ENCODE peak calls at places on chromosomes 13 and 19, in eight cellular contexts. Y is neural progenitor cell, T is omental fat pad, D is upper lobe of left lung, J is WTC11, K is glutamatergic neuron, E is H9, B is nephron progenitor cell. G is an unnamed sample.

GRCh38 chr19:3528080-3528479 is 10.9 kb upstream of the TEKTIP1 start:
- DNase-seq in Y (no peak), T (no peak), D (no peak), J (no peak), K (no peak), E (no peak), B (no peak), G (no peak)

GRCh38 chr19:52665529-52665928 is 27.4 kb upstream of the ZNF83 start:
- DNase-seq in Y (no peak), T (no peak), D (no peak), J (no peak), K (no peak), E (no peak), B (no peak), G (no peak)

GRCh38 chr19:45958763-45959516 is 14.7 kb downstream of the NOVA2 start:
- DNase-seq in Y (no peak), T (no peak), D (peak; percentile 30), J (no peak), K (no peak), E (no peak), B (no peak), G (no peak)

GRCh38 chr13:98512774-98513327 is 64.1 kb downstream of the STK24 start:
- DNase-seq in Y (no peak), T (no peak), D (no peak), J (no peak), K (no peak), E (peak; percentile 14), B (no peak), G (no peak)

GRCh38 chr13:40657961-40658360 is 8.5 kb downstream of the FOXO1 start:
- DNase-seq in Y (no peak), T (no peak), D (no peak), J (no peak), K (no peak), E (no peak), B (no peak), G (no peak)

GRCh38 chr13:31699650-31700049 is 39.7 kb upstream of the RXFP2 start:
- DNase-seq in Y (peak; percentile 67), T (no peak), D (no peak), J (peak; percentile 12), K (no peak), E (peak; percentile 33), B (no peak), G (no peak)

GRCh38 chr13:99605417-99606321 is 104.4 kb downstream of the TM9SF2 start:
- DNase-seq in Y (peak; percentile 70), T (no peak), D (peak; percentile 61), J (peak; percentile 60), K (peak; percentile 44), E (peak; percentile 80), B (peak; percentile 29), G (peak; percentile 46)

GRCh38 chr13:61286148-61286745 is 129.4 kb downstream of the PCDH20 start:
- DNase-seq in Y (peak; percentile 53), T (no peak), D (no peak), J (peak; percentile 54), K (peak; percentile 52), E (peak; percentile 53), B (no peak), G (no peak)

GRCh38 chr19:42422576-42423461 is 4.4 kb downstream of the LIPE start:
- DNase-seq in Y (no peak), T (no peak), D (no peak), J (peak; percentile 66), K (peak; percentile 80), E (peak; percentile 45), B (peak; percentile 72), G (peak; percentile 61)

GRCh38 chr19:13817615-13818371 is 22.6 kb downstream of the ZSWIM4 start:
- DNase-seq in Y (peak; percentile 94), T (no peak), D (peak; percentile 87), J (peak; percentile 97), K (peak; percentile 46), E (peak; percentile 100), B (peak; percentile 75), G (no peak)

GRCh38 chr13:109146912-109147624 is 517.7 kb downstream of the MYO16 start:
- DNase-seq in Y (no peak), T (no peak), D (no peak), J (no peak), K (no peak), E (no peak), B (no peak), G (no peak)

GRCh38 chr19:10643968-10644290 is 10.2 kb upstream of the ILF3 start:
- DNase-seq in Y (no peak), T (no peak), D (no peak), J (no peak), K (no peak), E (no peak), B (no peak), G (no peak)

GRCh38 chr19:41707502-41707812 is 969 bp upstream of the CEACAM5 start:
- DNase-seq in Y (no peak), T (no peak), D (peak; percentile 21), J (peak; percentile 24), K (no peak), E (no peak), B (no peak), G (peak; percentile 9)

GRCh38 chr13:45206340-45206739 is 5.5 kb upstream of the KCTD4 start:
- DNase-seq in Y (no peak), T (no peak), D (no peak), J (no peak), K (no peak), E (no peak), B (no peak), G (no peak)

GRCh38 chr19:11558881-11559828 is at the start of gene ELOF1:
- DNase-seq in Y (peak; percentile 99), T (peak; percentile 83), D (peak; percentile 99), J (peak; percentile 98), K (peak; percentile 99), E (peak; percentile 99), B (peak; percentile 97), G (peak; percentile 88)

GRCh38 chr13:60758637-60759036 is 361.6 kb downstream of the TDRD3 start:
- DNase-seq in Y (no peak), T (no peak), D (no peak), J (no peak), K (no peak), E (no peak), B (no peak), G (no peak)

GRCh38 chr13:94542917-94543316 is 53.0 kb downstream of the TGDS start:
- DNase-seq in Y (no peak), T (no peak), D (no peak), J (no peak), K (no peak), E (no peak), B (no peak), G (no peak)

GRCh38 chr13:59776924-59777690 is 386.6 kb downstream of the DIAPH3 start:
- DNase-seq in Y (no peak), T (no peak), D (no peak), J (no peak), K (no peak), E (no peak), B (no peak), G (no peak)

GRCh38 chr13:65966991-65967451 is 1263.1 kb downstream of the PCDH9 start:
- DNase-seq in Y (peak; percentile 53), T (no peak), D (no peak), J (no peak), K (no peak), E (peak; percentile 48), B (no peak), G (no peak)
- TF ChIP-seq CTCF in Y (peak; percentile 61), T (no peak), D (no peak), J (peak; percentile 43), K (peak; percentile 46), E (peak; percentile 82), B (peak; percentile 28), G (no peak)

DNA sequence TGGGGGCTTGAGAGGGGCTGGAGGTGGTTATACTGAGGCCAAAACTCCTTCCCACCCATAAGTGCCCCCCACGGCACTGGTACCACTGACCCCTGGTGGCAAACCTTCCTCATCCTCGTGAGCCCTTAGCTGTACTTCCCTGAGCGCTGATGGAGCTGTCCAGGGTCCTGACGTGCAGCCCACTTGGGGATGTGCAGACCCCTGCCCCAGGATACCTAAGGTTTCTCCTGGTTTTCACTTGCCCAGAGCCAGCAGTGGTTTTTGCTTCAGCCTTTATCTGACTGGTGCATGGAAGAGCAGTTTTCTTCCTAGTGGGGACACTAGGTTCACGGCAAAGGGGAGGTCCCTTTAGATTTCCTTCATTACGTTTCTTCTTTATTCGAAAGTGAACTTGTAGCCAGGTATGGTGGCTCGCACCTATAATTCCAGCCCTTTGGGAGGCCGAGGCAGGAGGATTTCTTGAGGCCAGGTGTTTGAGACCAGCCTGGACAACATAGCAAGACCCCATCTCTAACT is 28.7 kb upstream of the KCTD15 start:
- DNase-seq in Y (peak; percentile 92), T (no peak), D (no peak), J (peak; percentile 91), K (no peak), E (peak; percentile 82), B (peak; percentile 98), G (no peak)
- TF ChIP-seq CTCF in Y (peak; percentile 69), T (no peak), D (no peak), J (no peak), K (no peak), E (peak; percentile 71), B (peak; percentile 56), G (no peak)

DNA sequence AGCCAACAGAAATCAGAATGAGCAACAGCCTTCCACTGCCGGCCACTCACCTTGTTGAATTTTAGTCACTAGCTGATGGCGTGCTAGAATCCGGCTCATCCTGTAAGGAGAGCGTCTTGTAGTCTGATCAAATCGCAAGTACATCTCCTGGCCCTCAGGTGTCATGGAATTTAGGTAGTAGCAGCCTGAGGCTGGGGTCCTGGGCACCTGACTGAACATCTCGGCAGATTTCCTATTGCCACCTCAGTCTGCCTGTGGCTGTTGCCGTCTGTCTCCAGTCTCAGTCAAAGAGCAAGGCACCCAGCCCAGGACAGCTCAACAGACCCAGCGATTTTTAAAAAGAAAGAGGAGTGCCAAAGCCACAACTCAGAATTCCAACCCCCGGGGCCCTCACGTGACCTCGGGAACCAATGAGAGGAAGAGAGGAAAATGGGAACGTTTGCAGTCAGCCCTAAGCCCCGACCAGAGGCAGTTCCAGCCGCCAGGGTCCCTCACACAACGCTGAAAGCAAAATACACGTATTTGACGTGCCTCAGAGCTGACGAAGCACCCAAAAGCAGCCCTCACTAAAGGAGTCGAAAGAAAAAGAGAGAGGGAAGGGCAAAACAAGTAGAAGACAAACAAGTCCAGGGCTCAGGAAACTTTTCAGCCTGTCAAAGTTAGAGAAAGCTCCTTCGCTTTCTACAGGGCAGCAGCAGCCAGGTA is at the start of gene STARD13:
- DNase-seq in Y (peak; percentile 91), T (peak; percentile 91), D (peak; percentile 93), J (peak; percentile 86), K (peak; percentile 81), E (peak; percentile 95), B (peak; percentile 79), G (no peak)
- TF ChIP-seq CTCF in Y (peak; percentile 28), T (no peak), D (no peak), J (no peak), K (no peak), E (peak; percentile 40), B (no peak), G (no peak)

GRCh38 chr13:20495087-20496023 is 30.3 kb downstream of the CRYL1 start:
- DNase-seq in Y (peak; percentile 69), T (peak; percentile 60), D (peak; percentile 71), J (peak; percentile 67), K (peak; percentile 46), E (peak; percentile 46), B (peak; percentile 64), G (no peak)
- TF ChIP-seq CTCF in Y (peak; percentile 97), T (peak; percentile 61), D (peak; percentile 91), J (peak; percentile 89), K (peak; percentile 90), E (peak; percentile 96), B (peak; percentile 96), G (peak; percentile 82)